ENCODE peak calls at places on chromosomes 4 and X, in nine cellular contexts. C is stromal cell of bone marrow, A is WTC11, V is PC-9, S is NCI-H2029 treated with DMSO at 0.1 percent for 48 hours, G is keratinocyte, P is osteocyte, F is neural progenitor cell, K is germinal center. E is an unnamed sample.

GRCh38 chr4:139030614-139031235 is 15.1 kb downstream of the NOCT start:
- DNase-seq in C (peak), A (peak), V (peak), S (peak), G (no peak), P (no peak), F (peak), K (peak), E (peak)

GRCh38 chr4:844752-845232 is 18.9 kb upstream of the CPLX1 start:
- DNase-seq in C (no peak), A (no peak), V (no peak), S (no peak), G (no peak), P (no peak), F (no peak), K (no peak), E (no peak)

GRCh38 chrX:86066998-86067397 is 19.6 kb upstream of the CHM start:
- DNase-seq in C (no peak), A (no peak), V (no peak), S (no peak), G (no peak), P (no peak), F (no peak), K (no peak), E (no peak)

GRCh38 chr4:8035371-8035780 is 95.7 kb upstream of the AFAP1 start:
- DNase-seq in C (peak), A (no peak), V (no peak), S (peak), G (no peak), P (no peak), F (no peak), K (no peak), E (no peak)

GRCh38 chr4:41647368-41647767 is 101.2 kb downstream of the PHOX2B start:
- DNase-seq in C (no peak), A (no peak), V (no peak), S (no peak), G (no peak), P (no peak), F (no peak), K (no peak), E (no peak)

GRCh38 chr4:187389420-187389819 is 606.2 kb upstream of the ZFP42 start:
- DNase-seq in C (no peak), A (no peak), V (no peak), S (no peak), G (no peak), P (no peak), F (no peak), K (no peak), E (no peak)

GRCh38 chr4:26248647-26249046 is 72.2 kb upstream of the RBPJ start:
- DNase-seq in C (peak), A (no peak), V (no peak), S (peak), G (no peak), P (no peak), F (no peak), K (no peak), E (no peak)

GRCh38 chrX:115948018-115948923 is 222.3 kb upstream of the AGTR2 start:
- DNase-seq in C (no peak), A (no peak), V (peak), S (no peak), G (no peak), P (peak), F (peak), K (no peak), E (no peak)